ENCODE peak calls at places on chromosomes 1 and 21, in four cellular contexts. W, M, V and G are unnamed samples.
A peak's percentile ranks its signal among the peaks of the same experiment; 100 is the strongest.

GRCh38 chr1:54220004-54220811 is 20.2 kb downstream of the MRPL37 start:
- DNase-seq in W (no peak), M (no peak), V (no peak), G (no peak)

GRCh38 chr1:167501513-167502191 is 16.7 kb downstream of the CD247 start:
- DNase-seq in W (no peak), M (no peak), V (no peak), G (no peak)

GRCh38 chr1:91891969-91892368 is 6.0 kb upstream of the TGFBR3 start:
- DNase-seq in W (no peak), M (no peak), V (no peak), G (no peak)

GRCh38 chr21:20591294-20591693 is 406.9 kb upstream of the NCAM2 start:
- DNase-seq in W (no peak), M (no peak), V (no peak), G (no peak)

GRCh38 chr21:23524685-23525084 is 2082.6 kb downstream of the MRPL39 start:
- DNase-seq in W (no peak), M (no peak), V (no peak), G (no peak)

GRCh38 chr21:39863111-39863510 is 4.1 kb upstream of the PCP4 start:
- DNase-seq in W (no peak), M (peak; percentile 65), V (no peak), G (peak; percentile 59)

GRCh38 chr1:6497867-6498575 is 6.6 kb upstream of the PLEKHG5 start:
- DNase-seq in W (no peak), M (no peak), V (no peak), G (no peak)

GRCh38 chr1:175138579-175138978 is 54.0 kb downstream of the KIAA0040 start:
- DNase-seq in W (no peak), M (no peak), V (no peak), G (no peak)

GRCh38 chr1:115158181-115158580 is 68.9 kb upstream of the TSPAN2 start:
- DNase-seq in W (no peak), M (no peak), V (no peak), G (no peak)

GRCh38 chr1:224432672-224433040 is 1.9 kb downstream of the WDR26 start:
- DNase-seq in W (no peak), M (no peak), V (no peak), G (no peak)

GRCh38 chr1:217896490-217896889 is 265.3 kb downstream of the SPATA17 start:
- DNase-seq in W (no peak), M (no peak), V (no peak), G (no peak)

GRCh38 chr1:21857142-21857839 is 45.2 kb downstream of the LDLRAD2 start:
- DNase-seq in W (no peak), M (no peak), V (no peak), G (no peak)

GRCh38 chr21:42524341-42525227 is 10.9 kb downstream of the SLC37A1 start:
- DNase-seq in W (peak; percentile 38), M (peak; percentile 68), V (no peak), G (no peak)

GRCh38 chr1:30635386-30635975 is 87.9 kb downstream of the MATN1 start:
- DNase-seq in W (no peak), M (no peak), V (no peak), G (no peak)

GRCh38 chr1:111140680-111140967 is 601 bp downstream of the CEPT1 start:
- DNase-seq in W (no peak), M (no peak), V (no peak), G (no peak)

GRCh38 chr21:21734088-21734487 is 735.9 kb downstream of the NCAM2 start:
- DNase-seq in W (no peak), M (no peak), V (no peak), G (no peak)

GRCh38 chr21:42061866-42062542 is 9.1 kb upstream of the UMODL1 start:
- DNase-seq in W (no peak), M (no peak), V (no peak), G (no peak)

GRCh38 chr1:88890790-88891317 is 513 bp downstream of the GTF2B start:
- DNase-seq in W (no peak), M (no peak), V (no peak), G (no peak)

GRCh38 chr1:169877800-169878491 is 15.8 kb downstream of the SCYL3 start:
- DNase-seq in W (no peak), M (no peak), V (no peak), G (no peak)

GRCh38 chr1:223258751-223259177 is 105.2 kb downstream of the SUSD4 start:
- DNase-seq in W (no peak), M (no peak), V (no peak), G (no peak)

GRCh38 chr1:53642607-53643006 is 96.4 kb downstream of the GLIS1 start:
- DNase-seq in W (no peak), M (no peak), V (no peak), G (no peak)

GRCh38 chr1:151287341-151287699 is 5.2 kb downstream of the ZNF687 start:
- DNase-seq in W (no peak), M (no peak), V (no peak), G (no peak)

GRCh38 chr1:241235236-241235897 is 121.6 kb downstream of the RGS7 start:
- DNase-seq in W (no peak), M (no peak), V (no peak), G (no peak)

GRCh38 chr1:24925082-24925779 is 4.8 kb downstream of the RUNX3 start:
- DNase-seq in W (peak; percentile 71), M (no peak), V (no peak), G (no peak)

GRCh38 chr21:18522181-18522771 is 118.7 kb upstream of the TMPRSS15 start:
- DNase-seq in W (no peak), M (no peak), V (no peak), G (no peak)